ENCODE peak calls at places on chromosomes 5 and 9, in nine cellular contexts. P, U, L, J, C, Q, R, Y and M are unnamed samples.

GRCh38 chr5:41869150-41869738 is 981 bp downstream of the OXCT1 start:
- DNase-seq in C (peak), Y (peak), R (no peak), Q (peak), P (no peak), U (peak), L (peak), J (peak), M (peak)

GRCh38 chr9:131695366-131696162 is 44.3 kb downstream of the RAPGEF1 start:
- DNase-seq in R (no peak), Q (no peak), L (no peak), C (peak), P (no peak), U (no peak), Y (no peak), J (no peak), M (no peak)

GRCh38 chr5:166561759-166562158 is 1729.7 kb upstream of the WWC1 start:
- DNase-seq in Y (no peak), U (no peak), C (no peak), J (no peak), R (no peak), L (no peak), P (no peak), Q (no peak), M (no peak)

GRCh38 chr5:172499287-172499686 is 45.0 kb upstream of the SH3PXD2B start:
- DNase-seq in U (peak), Y (no peak), C (no peak), L (no peak), Q (no peak), P (no peak), J (no peak), R (no peak), M (peak)

GRCh38 chr5:73028991-73029540 is 73.2 kb downstream of the FCHO2 start:
- DNase-seq in L (no peak), Q (no peak), U (no peak), R (no peak), J (peak), P (no peak), Y (no peak), C (no peak), M (no peak)

GRCh38 chr9:129350143-129350935 is 172.3 kb upstream of the IER5L start:
- DNase-seq in Q (no peak), J (no peak), L (no peak), C (no peak), Y (no peak), R (no peak), P (no peak), U (no peak), M (no peak)

GRCh38 chr5:96743065-96743768 is 64.5 kb downstream of the ERAP1 start:
- DNase-seq in P (no peak), C (no peak), U (peak), Y (no peak), J (peak), Q (peak), L (no peak), R (no peak), M (no peak)

GRCh38 chr9:130995399-130995941 is 13.5 kb upstream of the LAMC3 start:
- DNase-seq in C (peak), R (no peak), J (peak), Q (peak), L (no peak), P (peak), U (no peak), Y (peak), M (no peak)

GRCh38 chr5:148014276-148014675 is 49.5 kb upstream of the SPINK5 start:
- DNase-seq in P (no peak), U (no peak), L (no peak), Q (no peak), R (no peak), C (no peak), Y (no peak), J (no peak), M (no peak)

GRCh38 chr5:6373081-6373846 is 5.1 kb downstream of the MED10 start:
- DNase-seq in L (no peak), Y (no peak), Q (peak), P (no peak), U (no peak), J (no peak), C (no peak), R (no peak), M (no peak)

GRCh38 chr9:23542927-23543326 is 283.1 kb downstream of the ELAVL2 start:
- DNase-seq in Y (no peak), R (no peak), L (no peak), C (no peak), Q (no peak), J (no peak), P (no peak), U (no peak), M (no peak)

GRCh38 chr9:28166179-28166578 is 592.9 kb upstream of the C9orf72 start:
- DNase-seq in R (no peak), J (no peak), P (no peak), U (no peak), L (no peak), Q (no peak), C (no peak), Y (no peak), M (no peak)

GRCh38 chr5:126868961-126869451 is 92.1 kb downstream of the LMNB1 start:
- DNase-seq in Q (no peak), U (no peak), L (no peak), Y (no peak), P (no peak), J (peak), C (no peak), R (no peak), M (peak)

GRCh38 chr5:66134407-66134843 is 9.7 kb upstream of the SREK1 start:
- DNase-seq in L (no peak), Y (no peak), Q (no peak), U (no peak), C (no peak), J (peak), R (no peak), P (no peak), M (no peak)

GRCh38 chr9:5326187-5326586 is 13.5 kb downstream of the RLN1 start:
- DNase-seq in Q (no peak), C (no peak), R (no peak), P (no peak), U (no peak), Y (no peak), L (no peak), J (no peak), M (no peak)

GRCh38 chr5:189976-190365 is 1.3 kb upstream of the LRRC14B start:
- DNase-seq in Y (no peak), P (no peak), R (no peak), J (no peak), Q (no peak), L (no peak), C (no peak), U (no peak), M (no peak)

GRCh38 chr9:133251773-133252172 is 23.2 kb downstream of the ABO start:
- DNase-seq in Y (no peak), P (no peak), C (no peak), Q (no peak), J (no peak), U (no peak), R (no peak), L (no peak), M (no peak)

GRCh38 chr9:132367613-132368305 is 13.0 kb upstream of the SETX start:
- DNase-seq in Q (no peak), U (no peak), R (no peak), C (no peak), L (no peak), J (no peak), P (no peak), Y (no peak), M (no peak)

GRCh38 chr5:124160265-124160664 is 586.2 kb downstream of the ZNF608 start:
- DNase-seq in Q (no peak), C (no peak), J (no peak), P (no peak), L (no peak), U (no peak), Y (no peak), R (no peak), M (no peak)

GRCh38 chr5:74641778-74642542 is 1.4 kb upstream of the ENC1 start:
- DNase-seq in P (no peak), C (peak), Q (peak), J (peak), R (peak), Y (peak), L (no peak), U (peak), M (peak)

GRCh38 chr5:68225188-68225910 is 9.8 kb downstream of the PIK3R1 start:
- DNase-seq in P (no peak), J (peak), C (peak), Q (no peak), U (peak), R (peak), Y (peak), L (peak), M (peak)

GRCh38 chr5:59496524-59497134 is 396.9 kb downstream of the PDE4D start:
- DNase-seq in U (no peak), R (no peak), J (peak), P (no peak), Q (peak), Y (no peak), L (no peak), C (no peak), M (no peak)

GRCh38 chr5:72587909-72588308 is 80.7 kb upstream of the ZNF366 start:
- DNase-seq in U (no peak), Y (no peak), J (peak), R (no peak), P (no peak), L (no peak), C (no peak), Q (peak), M (no peak)

GRCh38 chr5:71891856-71892255 is 172.8 kb downstream of the CARTPT start:
- DNase-seq in Y (no peak), P (no peak), C (no peak), L (no peak), R (no peak), J (peak), U (no peak), Q (no peak), M (no peak)

GRCh38 chr5:9820696-9821449 is 190.7 kb upstream of the TAS2R1 start:
- DNase-seq in Q (no peak), C (no peak), Y (no peak), L (no peak), U (no peak), J (peak), R (no peak), P (no peak), M (no peak)

GRCh38 chr5:98556707-98557106 is 216.8 kb upstream of the RGMB start:
- DNase-seq in R (no peak), J (peak), C (no peak), P (no peak), L (no peak), Q (no peak), Y (no peak), U (no peak), M (no peak)

GRCh38 chr5:141605523-141606277 is 13.1 kb downstream of the DIAPH1 start:
- DNase-seq in L (no peak), R (no peak), P (no peak), C (no peak), Q (peak), U (no peak), Y (peak), J (no peak), M (peak)

GRCh38 chr5:141608557-141608956 is 10.2 kb downstream of the DIAPH1 start:
- DNase-seq in P (no peak), U (no peak), Q (no peak), J (no peak), C (no peak), R (no peak), Y (no peak), L (no peak), M (no peak)

GRCh38 chr5:141604318-141604717 is 14.5 kb downstream of the DIAPH1 start:
- DNase-seq in C (peak), U (peak), J (peak), Q (peak), Y (peak), R (no peak), P (peak), L (peak), M (peak)

GRCh38 chr5:141608046-141608445 is 10.8 kb downstream of the DIAPH1 start:
- DNase-seq in L (no peak), C (no peak), R (no peak), Y (no peak), P (no peak), J (no peak), U (no peak), Q (peak), M (no peak)

DNA sequence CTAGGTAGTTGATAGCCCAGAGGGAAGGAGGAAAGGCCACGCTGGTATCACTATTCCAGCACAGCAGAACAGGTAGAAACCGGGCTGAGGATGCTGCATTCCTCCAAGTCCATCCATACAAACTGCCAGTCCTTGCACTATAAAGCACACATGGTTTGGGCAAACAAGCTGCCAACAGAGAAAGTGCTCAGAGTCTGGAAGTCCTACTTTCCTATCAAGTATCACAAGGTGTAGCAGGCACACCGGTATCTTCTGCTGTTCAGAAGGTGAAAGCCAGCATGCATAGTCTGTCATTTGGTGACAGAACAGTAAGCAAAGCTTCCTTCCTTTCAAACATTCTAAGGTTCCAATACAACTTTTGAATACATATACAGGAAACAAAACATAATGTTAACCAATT is 14.9 kb downstream of the DIAPH1 start:
- DNase-seq in J (no peak), R (no peak), U (no peak), L (no peak), Q (no peak), C (no peak), P (no peak), Y (no peak), M (no peak)
- H3K27ac ChIP-seq in J (peak), R (peak), U (peak), L (peak), Q (peak), C (peak), P (no peak), Y (peak), M (peak)

DNA sequence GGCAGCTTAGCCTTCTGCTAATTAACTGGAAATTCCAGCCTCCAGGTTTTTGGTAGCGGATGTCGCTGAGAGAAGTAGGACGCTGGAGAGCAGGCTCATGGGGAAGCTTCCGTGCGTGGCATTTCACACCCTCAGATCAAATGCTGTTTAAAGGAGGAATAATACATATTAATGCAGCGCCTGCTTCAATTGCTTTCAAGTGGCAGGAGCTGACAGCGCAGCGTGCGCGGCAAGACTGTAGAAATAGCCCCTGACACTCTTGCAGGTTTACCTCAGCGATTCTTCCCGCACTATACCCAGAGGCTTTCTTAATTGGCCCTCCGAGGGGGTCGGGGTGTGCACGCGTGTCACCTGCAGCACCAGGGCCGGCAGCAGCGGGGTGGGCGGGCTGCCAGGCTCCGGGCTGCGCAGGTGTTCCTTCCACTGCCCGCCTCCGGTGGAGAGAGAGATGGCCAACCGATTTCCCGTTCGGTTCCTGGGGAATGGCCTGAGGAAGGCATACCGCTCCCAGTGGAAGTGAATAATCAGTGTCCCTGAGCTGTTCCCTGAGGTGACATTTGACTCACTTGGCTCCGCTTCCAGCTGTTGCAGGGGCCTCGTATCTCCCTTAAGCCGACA is 427.9 kb downstream of the KCTD16 start:
- DNase-seq in C (no peak), Q (no peak), J (no peak), L (no peak), Y (peak), P (no peak), U (no peak), R (no peak), M (no peak)
- TF ChIP-seq POLR2A in C (no peak), Q (no peak), J (no peak), L (no peak), Y (no peak), P (no peak), U (no peak), R (no peak), M (no peak)

GRCh38 chr5:31158686-31159085 is 34.8 kb upstream of the CDH6 start:
- DNase-seq in Y (no peak), C (no peak), P (no peak), Q (no peak), L (no peak), R (no peak), U (no peak), J (no peak), M (no peak)
- TF ChIP-seq CTCF in Y (no peak), C (no peak), P (no peak), Q (no peak), L (no peak), R (no peak), U (no peak), J (no peak), M (no peak)

DNA sequence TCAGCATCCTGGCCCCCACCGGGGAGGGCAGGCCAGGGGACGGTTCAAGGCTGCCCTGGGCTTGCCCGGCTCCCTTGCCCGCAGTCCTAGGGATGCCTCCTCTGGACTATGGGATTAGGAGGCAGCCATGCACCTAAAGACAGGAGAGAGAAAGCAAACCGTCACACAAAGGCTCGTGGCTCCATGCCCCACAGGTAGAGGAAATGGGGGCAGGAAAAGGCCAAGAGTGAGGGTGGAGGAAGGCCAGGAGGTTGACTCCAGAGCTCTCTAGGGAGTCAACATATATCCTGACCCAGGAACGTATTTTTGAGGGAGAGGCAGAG is 9.7 kb downstream of the MGAT1 start:
- DNase-seq in Y (no peak), P (no peak), L (no peak), R (no peak), U (no peak), J (no peak), Q (no peak), C (no peak), M (no peak)
- H3K27ac ChIP-seq in Y (no peak), P (no peak), L (no peak), R (no peak), U (no peak), J (no peak), Q (no peak), C (no peak), M (no peak)

DNA sequence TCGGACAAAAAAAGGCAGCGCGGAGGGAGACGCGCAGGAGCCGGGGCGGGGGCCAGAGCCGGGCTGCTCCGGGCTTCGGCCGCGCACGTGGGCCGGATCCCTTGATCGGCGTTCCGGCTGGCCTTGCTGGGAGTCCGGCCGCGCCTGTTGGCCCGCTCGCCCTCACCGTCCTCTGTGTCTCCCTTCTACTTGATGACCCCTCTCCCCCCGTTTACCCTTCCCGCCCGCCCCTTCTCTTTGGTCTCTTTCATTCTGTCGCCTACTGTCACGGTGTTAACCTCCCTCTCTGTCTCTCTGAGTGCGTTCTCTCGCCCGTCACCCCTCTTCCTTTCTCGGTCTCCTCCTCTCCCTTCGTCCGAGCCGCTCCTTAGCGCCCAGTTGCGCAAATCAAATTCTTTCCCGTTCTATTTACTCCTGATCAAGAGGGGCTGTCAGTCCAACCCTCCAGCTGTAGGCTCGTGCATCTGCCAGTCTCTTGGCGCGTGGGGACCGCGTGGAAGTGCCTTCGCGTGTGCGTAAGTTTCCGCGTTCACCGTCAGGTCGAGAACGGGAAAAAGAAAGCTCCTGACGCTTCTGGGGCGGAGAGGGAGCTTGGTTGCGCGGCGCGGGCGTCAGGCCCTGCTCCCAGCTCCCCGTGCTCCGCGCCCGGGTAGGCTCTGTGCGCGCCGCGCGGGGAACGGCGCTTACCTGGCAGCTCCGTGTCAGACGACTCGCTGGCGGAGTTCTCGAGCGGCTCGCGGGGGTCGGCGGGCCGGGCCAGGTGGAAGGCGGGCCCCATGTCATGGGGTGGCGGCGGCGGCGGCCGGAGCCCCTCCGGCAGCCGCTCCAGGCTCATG is 784 bp downstream of the PITX1 start:
- DNase-seq in U (no peak), C (peak), Y (no peak), R (no peak), J (peak), Q (peak), L (no peak), P (peak), M (no peak)
- TF ChIP-seq POLR2A in U (no peak), C (no peak), Y (no peak), R (no peak), J (no peak), Q (no peak), L (no peak), P (peak), M (no peak)

GRCh38 chr5:58299266-58299665 is 160.6 kb downstream of the PLK2 start:
- DNase-seq in C (no peak), J (no peak), P (no peak), Y (no peak), U (no peak), R (no peak), Q (no peak), L (no peak), M (no peak)

GRCh38 chr5:58294598-58295298 is 165.1 kb downstream of the PLK2 start:
- DNase-seq in Y (no peak), Q (no peak), C (no peak), R (no peak), J (peak), U (no peak), L (no peak), P (no peak), M (no peak)

DNA sequence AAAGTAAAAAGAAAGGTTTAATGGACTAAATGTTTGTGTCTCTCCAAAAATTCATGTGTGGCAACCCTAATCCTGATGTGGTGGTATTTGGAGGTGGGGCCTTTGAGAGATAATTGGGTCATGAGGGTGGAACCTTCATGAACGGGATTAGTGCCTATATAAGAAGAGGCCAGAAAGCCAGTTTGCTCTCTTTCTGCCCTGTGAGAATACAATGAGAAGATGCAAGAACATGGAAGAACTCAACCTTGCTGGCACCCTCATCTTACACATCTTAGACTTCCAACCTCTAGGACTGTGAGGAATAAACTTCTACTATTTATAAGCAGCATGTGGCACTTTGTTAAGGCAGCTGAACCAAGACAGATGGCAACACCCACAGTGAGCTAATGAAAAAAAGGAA is 159.5 kb downstream of the PLK2 start:
- DNase-seq in U (no peak), P (no peak), J (no peak), L (no peak), C (no peak), Y (no peak), R (no peak), Q (no peak), M (no peak)
- TF ChIP-seq CTCF in U (no peak), P (no peak), J (no peak), L (no peak), C (no peak), Y (no peak), R (no peak), Q (no peak), M (no peak)